ENCODE peak calls at places on chromosomes 13 and 19, in seven cellular contexts. One of them, this sample, is unnamed.

GRCh38 chr19:51024924-51025323 is 1.5 kb downstream of the KLK11 start:
- DNase-seq in AG10803: no peak
- DNase-seq in Karpas-422: no peak
- DNase-seq in mammary epithelial cell: no peak
- DNase-seq in mesendoderm: no peak
- DNase-seq in stimulated activated CD8-positive, alpha-beta memory T cell treated with anti-CD3 and anti-CD28 coated beads, Interleukin-4, amount 100 ng/mL, for 1 hour: no peak
- DNase-seq in AG09309: no peak
- DNase-seq in this sample: no peak

GRCh38 chr19:35006342-35006998 is 6.3 kb downstream of the GRAMD1A start:
- DNase-seq in AG10803: no peak
- DNase-seq in Karpas-422: no peak
- DNase-seq in mammary epithelial cell: no peak
- DNase-seq in mesendoderm: no peak
- DNase-seq in stimulated activated CD8-positive, alpha-beta memory T cell treated with anti-CD3 and anti-CD28 coated beads, Interleukin-4, amount 100 ng/mL, for 1 hour: no peak
- DNase-seq in AG09309: no peak
- DNase-seq in this sample: no peak

GRCh38 chr13:112213467-112214245 is 146.7 kb downstream of the SOX1 start:
- DNase-seq in AG10803: no peak
- DNase-seq in Karpas-422: no peak
- DNase-seq in mammary epithelial cell: no peak
- DNase-seq in mesendoderm: no peak
- DNase-seq in stimulated activated CD8-positive, alpha-beta memory T cell treated with anti-CD3 and anti-CD28 coated beads, Interleukin-4, amount 100 ng/mL, for 1 hour: no peak
- DNase-seq in AG09309: no peak
- DNase-seq in this sample: peak

GRCh38 chr13:47945738-47946137 is 55.3 kb downstream of the SUCLA2 start:
- DNase-seq in AG10803: peak
- DNase-seq in Karpas-422: no peak
- DNase-seq in mammary epithelial cell: peak
- DNase-seq in mesendoderm: peak
- DNase-seq in stimulated activated CD8-positive, alpha-beta memory T cell treated with anti-CD3 and anti-CD28 coated beads, Interleukin-4, amount 100 ng/mL, for 1 hour: no peak
- DNase-seq in AG09309: peak
- DNase-seq in this sample: no peak

GRCh38 chr19:40630571-40631160 is 29.5 kb downstream of the LTBP4 start:
- DNase-seq in AG10803: no peak
- DNase-seq in Karpas-422: no peak
- DNase-seq in mammary epithelial cell: no peak
- DNase-seq in mesendoderm: no peak
- DNase-seq in stimulated activated CD8-positive, alpha-beta memory T cell treated with anti-CD3 and anti-CD28 coated beads, Interleukin-4, amount 100 ng/mL, for 1 hour: no peak
- DNase-seq in AG09309: no peak
- DNase-seq in this sample: no peak

GRCh38 chr19:47779524-47780214 is 1.2 kb downstream of the SELENOW start:
- DNase-seq in AG10803: peak
- DNase-seq in Karpas-422: no peak
- DNase-seq in mammary epithelial cell: no peak
- DNase-seq in mesendoderm: no peak
- DNase-seq in stimulated activated CD8-positive, alpha-beta memory T cell treated with anti-CD3 and anti-CD28 coated beads, Interleukin-4, amount 100 ng/mL, for 1 hour: no peak
- DNase-seq in AG09309: no peak
- DNase-seq in this sample: no peak

GRCh38 chr19:35455616-35456201 is 7.7 kb downstream of the FFAR2 start:
- DNase-seq in AG10803: no peak
- DNase-seq in Karpas-422: no peak
- DNase-seq in mammary epithelial cell: no peak
- DNase-seq in mesendoderm: no peak
- DNase-seq in stimulated activated CD8-positive, alpha-beta memory T cell treated with anti-CD3 and anti-CD28 coated beads, Interleukin-4, amount 100 ng/mL, for 1 hour: no peak
- DNase-seq in AG09309: no peak
- DNase-seq in this sample: no peak

GRCh38 chr13:51534075-51534817 is 50.0 kb upstream of the WDFY2 start:
- DNase-seq in AG10803: no peak
- DNase-seq in Karpas-422: no peak
- DNase-seq in mammary epithelial cell: peak
- DNase-seq in mesendoderm: no peak
- DNase-seq in stimulated activated CD8-positive, alpha-beta memory T cell treated with anti-CD3 and anti-CD28 coated beads, Interleukin-4, amount 100 ng/mL, for 1 hour: no peak
- DNase-seq in AG09309: no peak
- DNase-seq in this sample: no peak

This sample was measured in left lobe of liver.